ENCODE peak calls at places on chromosomes 2 and 18, in five cellular contexts. One of them, this sample, is unnamed.

GRCh38 chr2:173741715-173742114 is 223.5 kb downstream of the SP3 start:
- DNase-seq in body of pancreas: peak
- DNase-seq in AG09309: no peak
- DNase-seq in fibroblast of mammary gland: no peak
- DNase-seq in heart left ventricle: peak
- DNase-seq in this sample: no peak

GRCh38 chr2:182946949-182947348 is 80.5 kb upstream of the FRZB start:
- DNase-seq in fibroblast of mammary gland: no peak
- DNase-seq in body of pancreas: no peak
- DNase-seq in AG09309: no peak
- DNase-seq in heart left ventricle: no peak
- DNase-seq in this sample: peak

GRCh38 chr2:237081596-237081995 is 4.1 kb upstream of the COPS8 start:
- DNase-seq in body of pancreas: no peak
- DNase-seq in fibroblast of mammary gland: peak
- DNase-seq in AG09309: no peak
- DNase-seq in heart left ventricle: no peak
- DNase-seq in this sample: no peak

GRCh38 chr2:54176577-54176976 is 61.2 kb downstream of the ACYP2 start:
- DNase-seq in body of pancreas: peak
- DNase-seq in AG09309: peak
- DNase-seq in fibroblast of mammary gland: peak
- DNase-seq in heart left ventricle: peak
- DNase-seq in this sample: peak

GRCh38 chr18:42719221-42719620 is 396.3 kb downstream of the RIT2 start:
- DNase-seq in AG09309: no peak
- DNase-seq in fibroblast of mammary gland: no peak
- DNase-seq in heart left ventricle: no peak
- DNase-seq in body of pancreas: no peak
- DNase-seq in this sample: no peak

GRCh38 chr2:9884436-9884835 is 41.2 kb downstream of the TAF1B start:
- DNase-seq in body of pancreas: no peak
- DNase-seq in heart left ventricle: no peak
- DNase-seq in AG09309: no peak
- DNase-seq in fibroblast of mammary gland: no peak
- DNase-seq in this sample: no peak

GRCh38 chr2:119852214-119852613 is 92.5 kb downstream of the PTPN4 start:
- DNase-seq in body of pancreas: no peak
- DNase-seq in heart left ventricle: no peak
- DNase-seq in fibroblast of mammary gland: no peak
- DNase-seq in AG09309: no peak
- DNase-seq in this sample: no peak

GRCh38 chr18:76358774-76359173 is 136.3 kb downstream of the ZNF516 start:
- DNase-seq in body of pancreas: no peak
- DNase-seq in fibroblast of mammary gland: no peak
- DNase-seq in AG09309: no peak
- DNase-seq in heart left ventricle: no peak
- DNase-seq in this sample: no peak

GRCh38 chr2:234291765-234292204 is 205.1 kb downstream of the ARL4C start:
- DNase-seq in body of pancreas: peak
- DNase-seq in fibroblast of mammary gland: peak
- DNase-seq in heart left ventricle: peak
- DNase-seq in AG09309: peak
- DNase-seq in this sample: no peak

GRCh38 chr2:19140463-19141208 is 217.8 kb downstream of the OSR1 start:
- DNase-seq in fibroblast of mammary gland: peak
- DNase-seq in heart left ventricle: no peak
- DNase-seq in AG09309: no peak
- DNase-seq in body of pancreas: no peak
- DNase-seq in this sample: peak

GRCh38 chr18:74412106-74412880 is 44.8 kb downstream of the DIPK1C start:
- DNase-seq in heart left ventricle: no peak
- DNase-seq in AG09309: no peak
- DNase-seq in body of pancreas: no peak
- DNase-seq in fibroblast of mammary gland: no peak
- DNase-seq in this sample: no peak

GRCh38 chr2:72204782-72205545 is 57.3 kb upstream of the CYP26B1 start:
- DNase-seq in AG09309: no peak
- DNase-seq in fibroblast of mammary gland: peak
- DNase-seq in body of pancreas: no peak
- DNase-seq in heart left ventricle: no peak
- DNase-seq in this sample: no peak

GRCh38 chr2:168543037-168543436 is 87.0 kb downstream of the CERS6 start:
- DNase-seq in fibroblast of mammary gland: no peak
- DNase-seq in heart left ventricle: no peak
- DNase-seq in body of pancreas: no peak
- DNase-seq in AG09309: no peak
- DNase-seq in this sample: no peak

GRCh38 chr2:9774266-9774665 is 69.0 kb upstream of the TAF1B start:
- DNase-seq in fibroblast of mammary gland: no peak
- DNase-seq in body of pancreas: no peak
- DNase-seq in heart left ventricle: peak
- DNase-seq in AG09309: no peak
- DNase-seq in this sample: no peak

GRCh38 chr2:216700088-216700567 is 4.8 kb upstream of the IGFBP5 start:
- DNase-seq in AG09309: no peak
- DNase-seq in heart left ventricle: no peak
- DNase-seq in fibroblast of mammary gland: no peak
- DNase-seq in body of pancreas: no peak
- DNase-seq in this sample: peak

GRCh38 chr2:37671013-37671815 is at the start of gene CDC42EP3:
- DNase-seq in heart left ventricle: peak
- DNase-seq in AG09309: no peak
- DNase-seq in fibroblast of mammary gland: no peak
- DNase-seq in body of pancreas: peak
- DNase-seq in this sample: no peak

GRCh38 chr2:99569393-99569792 is 79.6 kb upstream of the REV1 start:
- DNase-seq in AG09309: no peak
- DNase-seq in heart left ventricle: no peak
- DNase-seq in fibroblast of mammary gland: no peak
- DNase-seq in body of pancreas: no peak
- DNase-seq in this sample: no peak

GRCh38 chr2:169862816-169863215 is 35.6 kb downstream of the UBR3 start:
- DNase-seq in heart left ventricle: no peak
- DNase-seq in body of pancreas: no peak
- DNase-seq in AG09309: no peak
- DNase-seq in fibroblast of mammary gland: no peak
- DNase-seq in this sample: no peak

GRCh38 chr2:153917570-153917969 is 45.8 kb downstream of the GALNT13 start:
- DNase-seq in heart left ventricle: no peak
- DNase-seq in fibroblast of mammary gland: peak
- DNase-seq in body of pancreas: no peak
- DNase-seq in AG09309: no peak
- DNase-seq in this sample: no peak

GRCh38 chr18:51522338-51522737 is 324.9 kb upstream of the MEX3C start:
- DNase-seq in heart left ventricle: no peak
- DNase-seq in body of pancreas: no peak
- DNase-seq in fibroblast of mammary gland: no peak
- DNase-seq in AG09309: no peak
- DNase-seq in this sample: no peak

GRCh38 chr2:127226132-127226519 is 6.0 kb upstream of the CYP27C1 start:
- DNase-seq in fibroblast of mammary gland: no peak
- DNase-seq in heart left ventricle: no peak
- DNase-seq in body of pancreas: no peak
- DNase-seq in AG09309: no peak
- DNase-seq in this sample: no peak

GRCh38 chr18:59569321-59569720 is 127.9 kb downstream of the CCBE1 start:
- DNase-seq in heart left ventricle: no peak
- DNase-seq in fibroblast of mammary gland: no peak
- DNase-seq in body of pancreas: no peak
- DNase-seq in AG09309: no peak
- DNase-seq in this sample: no peak

GRCh38 chr18:10482363-10482984 is 28.0 kb downstream of the APCDD1 start:
- DNase-seq in body of pancreas: no peak
- DNase-seq in fibroblast of mammary gland: no peak
- DNase-seq in AG09309: no peak
- DNase-seq in heart left ventricle: no peak
- DNase-seq in this sample: no peak

DNA sequence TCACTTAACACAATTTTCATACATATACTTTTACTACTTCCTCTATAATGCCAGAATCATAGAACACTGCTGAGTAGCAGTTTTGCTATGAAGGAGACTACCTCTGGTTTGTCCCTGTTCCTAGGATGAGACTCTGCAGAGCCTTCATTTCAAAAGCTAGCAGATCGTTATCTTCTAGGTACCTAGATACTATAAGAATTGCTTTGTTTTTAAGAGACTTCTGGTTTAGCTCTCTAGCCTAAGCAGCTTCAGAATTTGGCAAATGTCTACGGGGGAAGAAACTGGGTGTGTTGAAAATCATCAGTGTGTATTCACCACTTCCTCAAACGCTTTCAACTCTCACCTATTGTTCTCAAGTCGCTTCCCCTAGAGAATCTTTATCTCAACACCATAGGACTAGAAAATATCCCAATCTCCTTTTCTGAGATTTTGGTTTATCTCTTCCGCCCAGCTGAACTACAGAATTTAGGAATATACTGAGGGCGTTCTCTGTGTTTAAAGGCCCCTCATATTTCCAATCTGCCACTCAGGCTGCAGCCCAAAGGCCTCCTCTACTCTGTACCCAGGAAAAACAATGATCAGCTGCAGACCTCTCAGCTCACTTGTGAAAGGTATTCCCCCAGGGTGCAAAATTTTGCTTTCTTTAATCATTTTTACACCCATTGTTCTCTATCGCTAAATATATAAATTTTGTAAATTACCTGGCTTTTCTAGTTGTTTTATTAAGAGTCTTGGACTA is 28.7 kb downstream of the SMAD2 start:
- DNase-seq in heart left ventricle: no peak
- DNase-seq in fibroblast of mammary gland: no peak
- DNase-seq in AG09309: no peak
- DNase-seq in body of pancreas: no peak
- DNase-seq in this sample: no peak
- TF ChIP-seq CTCF in heart left ventricle: no peak
- TF ChIP-seq CTCF in fibroblast of mammary gland: no peak
- TF ChIP-seq CTCF in AG09309: no peak
- TF ChIP-seq CTCF in body of pancreas: no peak
- TF ChIP-seq CTCF in this sample: no peak

GRCh38 chr2:167128130-167128529 is 239.8 kb downstream of the XIRP2 start:
- DNase-seq in body of pancreas: no peak
- DNase-seq in fibroblast of mammary gland: no peak
- DNase-seq in heart left ventricle: no peak
- DNase-seq in AG09309: no peak
- DNase-seq in this sample: no peak

GRCh38 chr2:167132066-167132465 is 243.8 kb downstream of the XIRP2 start:
- DNase-seq in heart left ventricle: no peak
- DNase-seq in body of pancreas: no peak
- DNase-seq in AG09309: no peak
- DNase-seq in fibroblast of mammary gland: no peak
- DNase-seq in this sample: no peak

GRCh38 chr2:167126165-167126564 is 237.9 kb downstream of the XIRP2 start:
- DNase-seq in body of pancreas: peak
- DNase-seq in heart left ventricle: no peak
- DNase-seq in fibroblast of mammary gland: no peak
- DNase-seq in AG09309: no peak
- DNase-seq in this sample: no peak

GRCh38 chr2:167122389-167122788 is 234.1 kb downstream of the XIRP2 start:
- DNase-seq in AG09309: no peak
- DNase-seq in heart left ventricle: no peak
- DNase-seq in fibroblast of mammary gland: no peak
- DNase-seq in body of pancreas: no peak
- DNase-seq in this sample: no peak

GRCh38 chr2:167127135-167127534 is 238.9 kb downstream of the XIRP2 start:
- DNase-seq in heart left ventricle: no peak
- DNase-seq in fibroblast of mammary gland: peak
- DNase-seq in AG09309: no peak
- DNase-seq in body of pancreas: no peak
- DNase-seq in this sample: no peak
- TF ChIP-seq CTCF in heart left ventricle: no peak
- TF ChIP-seq CTCF in fibroblast of mammary gland: peak
- TF ChIP-seq CTCF in AG09309: no peak
- TF ChIP-seq CTCF in body of pancreas: peak
- TF ChIP-seq CTCF in this sample: no peak

GRCh38 chr2:152050345-152050744 is 48.5 kb downstream of the CACNB4 start:
- DNase-seq in heart left ventricle: no peak
- DNase-seq in AG09309: no peak
- DNase-seq in fibroblast of mammary gland: no peak
- DNase-seq in body of pancreas: no peak
- DNase-seq in this sample: no peak

GRCh38 chr2:152054593-152054992 is 44.3 kb downstream of the CACNB4 start:
- DNase-seq in fibroblast of mammary gland: peak
- DNase-seq in body of pancreas: no peak
- DNase-seq in heart left ventricle: no peak
- DNase-seq in AG09309: peak
- DNase-seq in this sample: no peak

GRCh38 chr2:152051373-152051893 is 47.4 kb downstream of the CACNB4 start:
- DNase-seq in AG09309: no peak
- DNase-seq in fibroblast of mammary gland: no peak
- DNase-seq in heart left ventricle: no peak
- DNase-seq in body of pancreas: no peak
- DNase-seq in this sample: no peak

GRCh38 chr2:152047826-152048476 is 50.9 kb downstream of the CACNB4 start:
- DNase-seq in AG09309: no peak
- DNase-seq in heart left ventricle: no peak
- DNase-seq in fibroblast of mammary gland: peak
- DNase-seq in body of pancreas: no peak
- DNase-seq in this sample: no peak

DNA sequence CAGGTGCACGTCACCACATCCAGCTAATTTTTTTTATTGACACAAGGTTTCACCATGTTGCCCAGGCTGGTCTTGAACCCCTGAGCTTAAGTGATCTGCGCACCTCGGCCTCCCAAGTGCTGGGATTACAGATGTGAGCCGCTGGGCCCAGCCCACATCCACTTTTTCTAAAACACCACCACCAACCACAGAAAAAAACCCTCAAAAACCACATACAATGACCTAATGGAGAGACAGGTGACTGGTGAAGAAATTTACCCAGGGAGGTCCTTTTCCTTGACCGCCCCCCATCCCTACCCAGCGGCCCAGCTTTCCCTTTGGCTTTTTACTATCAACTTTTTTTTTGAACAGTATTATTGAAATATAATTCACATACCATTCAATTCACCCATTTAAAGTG is 47.9 kb downstream of the CACNB4 start:
- DNase-seq in body of pancreas: no peak
- DNase-seq in fibroblast of mammary gland: no peak
- DNase-seq in heart left ventricle: no peak
- DNase-seq in AG09309: no peak
- DNase-seq in this sample: no peak
- TF ChIP-seq CTCF in body of pancreas: no peak
- TF ChIP-seq CTCF in fibroblast of mammary gland: no peak
- TF ChIP-seq CTCF in heart left ventricle: no peak
- TF ChIP-seq CTCF in AG09309: no peak
- TF ChIP-seq CTCF in this sample: no peak

DNA sequence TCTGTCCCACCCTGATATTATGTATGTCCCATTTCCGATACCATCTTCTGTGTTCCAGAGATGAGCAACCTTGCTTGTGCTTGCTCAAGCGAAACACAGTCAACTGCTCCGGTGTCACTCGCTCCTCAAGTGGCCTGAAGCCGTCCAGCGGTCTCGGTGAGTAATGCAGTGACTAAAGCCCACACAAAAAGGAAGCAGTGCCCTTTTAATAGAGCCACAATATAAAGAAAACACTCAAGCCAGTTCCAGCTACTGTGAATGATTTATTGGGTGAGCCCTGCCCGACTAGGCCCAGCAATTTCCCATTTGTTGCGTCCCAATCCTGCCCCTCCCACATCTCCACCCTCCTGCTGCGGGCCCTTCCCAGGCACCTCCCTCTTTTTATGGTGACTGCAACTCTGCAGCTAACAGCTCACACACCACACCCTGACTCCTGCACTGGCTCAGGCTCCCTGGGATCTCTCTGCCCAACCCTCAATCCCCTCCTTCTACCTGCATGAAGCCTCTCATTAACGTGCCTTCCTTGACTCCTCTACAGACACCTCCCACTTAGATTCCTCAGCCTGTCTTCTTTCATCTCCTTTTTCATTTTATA is 44.2 kb upstream of the DSC1 start:
- DNase-seq in body of pancreas: peak
- DNase-seq in heart left ventricle: peak
- DNase-seq in AG09309: no peak
- DNase-seq in fibroblast of mammary gland: peak
- DNase-seq in this sample: no peak
- TF ChIP-seq CTCF in body of pancreas: peak
- TF ChIP-seq CTCF in heart left ventricle: no peak
- TF ChIP-seq CTCF in AG09309: no peak
- TF ChIP-seq CTCF in fibroblast of mammary gland: no peak
- TF ChIP-seq CTCF in this sample: peak

This sample was measured in retinal pigment epithelial cell.